ENCODE peak calls at places on chromosome 17, in four cellular contexts. L, T, Z and A are unnamed samples. For H3K4me1, the result is how much of the 10 kb centered on the place peaks cover.

GRCh38 chr17:72822358-72823023 is 270.0 kb downstream of the SLC39A11 start:
- DNase-seq in L (no peak), Z (no peak), T (no peak), A (no peak)

GRCh38 chr17:78862073-78863023 is 21.7 kb upstream of the USP36 start:
- DNase-seq in T (peak), L (peak), Z (peak), A (peak)

GRCh38 chr17:40355123-40355803 is 9.3 kb downstream of the GJD3 start:
- DNase-seq in L (peak), T (peak), Z (no peak), A (peak)

GRCh38 chr17:43530303-43531081 is 15.6 kb downstream of the ETV4 start:
- DNase-seq in L (no peak), T (peak), Z (no peak), A (peak)

GRCh38 chr17:82018152-82019041 is 4.3 kb downstream of the CENPX start:
- DNase-seq in Z (no peak), L (no peak), T (no peak), A (no peak)

GRCh38 chr17:46199379-46199778 is 6.2 kb upstream of the KANSL1 start:
- DNase-seq in Z (no peak), L (no peak), T (no peak), A (no peak)

GRCh38 chr17:78129385-78130079 is 977 bp upstream of the TMC6 start:
- DNase-seq in T (no peak), L (no peak), Z (no peak), A (no peak)

GRCh38 chr17:80053102-80053501 is 16.7 kb downstream of the CCDC40 start:
- DNase-seq in Z (no peak), L (no peak), T (no peak), A (no peak)

GRCh38 chr17:72056155-72056554 is 64.7 kb upstream of the SOX9 start:
- DNase-seq in L (no peak), T (no peak), Z (no peak), A (no peak)

GRCh38 chr17:72931635-72932034 is 160.9 kb downstream of the SLC39A11 start:
- DNase-seq in L (no peak), T (no peak), Z (no peak), A (no peak)

GRCh38 chr17:34201767-34202166 is 53.3 kb upstream of the CCL2 start:
- DNase-seq in T (no peak), L (no peak), Z (no peak), A (no peak)

GRCh38 chr17:50199211-50199633 is 2.2 kb downstream of the COL1A1 start:
- DNase-seq in T (no peak), Z (no peak), L (no peak), A (no peak)

GRCh38 chr17:45436161-45436560 is 3.5 kb upstream of the ARHGAP27 start:
- DNase-seq in Z (no peak), T (no peak), L (no peak), A (no peak)

GRCh38 chr17:75679706-75680201 is 12.6 kb downstream of the SAP30BP start:
- DNase-seq in L (peak), T (no peak), Z (no peak), A (peak)
- TF ChIP-seq CTCF in L (peak), T (no peak), Z (no peak), A (no peak)

GRCh38 chr17:67347826-67348225 is 18.6 kb downstream of the PSMD12 start:
- DNase-seq in L (no peak), T (no peak), Z (no peak), A (no peak)
- TF ChIP-seq POLR2A in L (no peak), T (no peak), Z (no peak), A (no peak)

DNA sequence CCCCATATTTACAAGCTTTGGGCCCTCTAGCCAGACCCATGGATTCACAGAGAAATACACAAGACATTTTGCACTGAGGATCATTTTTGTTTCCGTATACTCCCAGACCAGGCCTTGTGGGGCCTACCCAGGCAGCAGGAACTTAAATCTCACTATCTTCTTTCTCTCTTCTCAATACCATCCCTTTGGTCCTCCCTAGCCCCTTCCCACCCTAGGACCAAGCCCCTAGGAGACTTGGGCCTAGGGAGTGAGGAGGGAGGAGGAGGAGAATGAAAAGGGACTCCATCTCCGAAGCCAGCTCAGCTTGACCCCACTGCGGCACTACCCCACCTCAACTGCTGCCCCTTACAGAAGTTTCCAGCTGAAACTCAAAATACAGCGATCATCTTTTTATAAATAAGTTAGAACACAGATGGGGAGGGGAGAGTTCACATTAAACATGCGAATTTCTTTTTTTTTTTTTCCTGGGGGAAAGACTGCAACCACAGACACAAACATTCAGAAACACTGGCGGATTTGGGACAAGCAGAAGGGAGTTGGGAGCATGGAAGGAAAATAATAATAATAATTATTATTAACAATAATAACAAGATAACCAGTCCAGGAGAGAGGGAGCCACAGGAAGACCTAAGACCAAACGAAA is 1.5 kb upstream of the HOXB3 start:
- DNase-seq in T (no peak), Z (no peak), L (no peak), A (no peak)
- H3K4me1 ChIP-seq in T (under half), Z (under half), L (under half), A (under half)

GRCh38 chr17:41800601-41801373 is 11.0 kb downstream of the P3H4 start:
- DNase-seq in T (no peak), L (peak), Z (no peak), A (no peak)
- TF ChIP-seq CTCF in T (no peak), L (no peak), Z (no peak), A (no peak)

GRCh38 chr17:21015564-21015963 is 27.2 kb downstream of the USP22 start:
- DNase-seq in Z (no peak), L (no peak), T (no peak), A (no peak)

GRCh38 chr17:21017861-21018260 is 24.9 kb downstream of the USP22 start:
- DNase-seq in T (no peak), Z (no peak), L (no peak), A (no peak)

GRCh38 chr17:21018894-21019293 is 23.9 kb downstream of the USP22 start:
- DNase-seq in T (no peak), L (no peak), Z (no peak), A (no peak)

GRCh38 chr17:21016826-21017225 is 26.0 kb downstream of the USP22 start:
- DNase-seq in Z (no peak), L (no peak), T (no peak), A (no peak)

DNA sequence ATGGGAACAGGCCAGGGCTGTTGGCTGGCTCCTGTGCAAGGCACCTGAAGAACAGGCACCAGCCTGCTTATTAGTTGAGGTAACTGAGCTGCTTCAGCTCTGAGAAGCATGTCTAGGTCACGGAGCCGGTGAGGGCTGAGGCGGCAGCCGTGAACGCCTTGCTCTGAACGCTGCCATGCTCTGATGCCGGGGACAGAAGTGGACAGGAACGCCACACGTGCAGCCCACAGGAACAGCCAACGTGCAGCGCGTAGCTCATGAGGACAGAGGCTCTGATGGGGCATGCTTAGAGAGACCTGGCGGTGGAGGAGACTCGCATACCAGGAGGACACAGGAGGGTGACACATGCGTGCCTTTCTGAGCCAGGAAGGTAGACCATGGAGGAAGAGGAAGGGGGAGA is 25.6 kb downstream of the USP22 start:
- DNase-seq in Z (no peak), L (no peak), T (no peak), A (no peak)
- TF ChIP-seq POLR2A in Z (no peak), L (no peak), T (no peak), A (no peak)